ENCODE peak calls at places on chromosomes 7 and 10, in nine cellular contexts. One of them, this sample, is unnamed.

GRCh38 chr7:50205011-50205410 is 99.5 kb upstream of the IKZF1 start:
- DNase-seq in bronchial epithelial cell: no peak
- DNase-seq in DMS153: no peak
- DNase-seq in NB4: no peak
- DNase-seq in progenitor cell of endocrine pancreas: no peak
- DNase-seq in posterior cingulate gyrus: peak
- DNase-seq in Right ventricle myocardium inferior: no peak
- DNase-seq in stimulated activated CD4-positive, alpha-beta T cell treated with anti-CD3 and anti-CD28 coated beads, Interleukin-12 subunit alpha, Interleukin-12 subunit beta, amount 100 ng/mL, for 4 hours: no peak
- DNase-seq in kidney tubule cell: no peak
- DNase-seq in this sample: no peak

GRCh38 chr10:68705548-68705947 is 15.5 kb upstream of the CCAR1 start:
- DNase-seq in bronchial epithelial cell: no peak
- DNase-seq in DMS153: no peak
- DNase-seq in NB4: no peak
- DNase-seq in progenitor cell of endocrine pancreas: no peak
- DNase-seq in posterior cingulate gyrus: no peak
- DNase-seq in Right ventricle myocardium inferior: no peak
- DNase-seq in stimulated activated CD4-positive, alpha-beta T cell treated with anti-CD3 and anti-CD28 coated beads, Interleukin-12 subunit alpha, Interleukin-12 subunit beta, amount 100 ng/mL, for 4 hours: no peak
- DNase-seq in kidney tubule cell: no peak
- DNase-seq in this sample: no peak

GRCh38 chr10:114544045-114544659 is 113.9 kb downstream of the ABLIM1 start:
- DNase-seq in bronchial epithelial cell: peak
- DNase-seq in DMS153: no peak
- DNase-seq in NB4: peak
- DNase-seq in progenitor cell of endocrine pancreas: no peak
- DNase-seq in posterior cingulate gyrus: no peak
- DNase-seq in Right ventricle myocardium inferior: no peak
- DNase-seq in stimulated activated CD4-positive, alpha-beta T cell treated with anti-CD3 and anti-CD28 coated beads, Interleukin-12 subunit alpha, Interleukin-12 subunit beta, amount 100 ng/mL, for 4 hours: peak
- DNase-seq in kidney tubule cell: peak
- DNase-seq in this sample: no peak

GRCh38 chr7:13778967-13779366 is 210.5 kb downstream of the ETV1 start:
- DNase-seq in bronchial epithelial cell: peak
- DNase-seq in DMS153: no peak
- DNase-seq in NB4: peak
- DNase-seq in progenitor cell of endocrine pancreas: no peak
- DNase-seq in posterior cingulate gyrus: peak
- DNase-seq in Right ventricle myocardium inferior: no peak
- DNase-seq in stimulated activated CD4-positive, alpha-beta T cell treated with anti-CD3 and anti-CD28 coated beads, Interleukin-12 subunit alpha, Interleukin-12 subunit beta, amount 100 ng/mL, for 4 hours: no peak
- DNase-seq in kidney tubule cell: peak
- DNase-seq in this sample: no peak

GRCh38 chr7:69114374-69114773 is 483.9 kb upstream of the AUTS2 start:
- DNase-seq in bronchial epithelial cell: peak
- DNase-seq in DMS153: no peak
- DNase-seq in NB4: no peak
- DNase-seq in progenitor cell of endocrine pancreas: no peak
- DNase-seq in posterior cingulate gyrus: no peak
- DNase-seq in Right ventricle myocardium inferior: no peak
- DNase-seq in stimulated activated CD4-positive, alpha-beta T cell treated with anti-CD3 and anti-CD28 coated beads, Interleukin-12 subunit alpha, Interleukin-12 subunit beta, amount 100 ng/mL, for 4 hours: no peak
- DNase-seq in kidney tubule cell: no peak
- DNase-seq in this sample: no peak

GRCh38 chr7:134931487-134931886 is 54.8 kb upstream of the AGBL3 start:
- DNase-seq in bronchial epithelial cell: no peak
- DNase-seq in DMS153: no peak
- DNase-seq in NB4: no peak
- DNase-seq in progenitor cell of endocrine pancreas: no peak
- DNase-seq in posterior cingulate gyrus: no peak
- DNase-seq in Right ventricle myocardium inferior: no peak
- DNase-seq in stimulated activated CD4-positive, alpha-beta T cell treated with anti-CD3 and anti-CD28 coated beads, Interleukin-12 subunit alpha, Interleukin-12 subunit beta, amount 100 ng/mL, for 4 hours: no peak
- DNase-seq in kidney tubule cell: no peak
- DNase-seq in this sample: no peak

GRCh38 chr10:24120651-24121050 is 88.3 kb upstream of the KIAA1217 start:
- DNase-seq in bronchial epithelial cell: no peak
- DNase-seq in DMS153: no peak
- DNase-seq in NB4: no peak
- DNase-seq in progenitor cell of endocrine pancreas: no peak
- DNase-seq in posterior cingulate gyrus: no peak
- DNase-seq in Right ventricle myocardium inferior: no peak
- DNase-seq in stimulated activated CD4-positive, alpha-beta T cell treated with anti-CD3 and anti-CD28 coated beads, Interleukin-12 subunit alpha, Interleukin-12 subunit beta, amount 100 ng/mL, for 4 hours: no peak
- DNase-seq in kidney tubule cell: no peak
- DNase-seq in this sample: no peak

GRCh38 chr10:43046288-43046991 is 30.4 kb upstream of the RET start:
- DNase-seq in bronchial epithelial cell: no peak
- DNase-seq in DMS153: no peak
- DNase-seq in NB4: no peak
- DNase-seq in progenitor cell of endocrine pancreas: no peak
- DNase-seq in posterior cingulate gyrus: peak
- DNase-seq in Right ventricle myocardium inferior: no peak
- DNase-seq in stimulated activated CD4-positive, alpha-beta T cell treated with anti-CD3 and anti-CD28 coated beads, Interleukin-12 subunit alpha, Interleukin-12 subunit beta, amount 100 ng/mL, for 4 hours: no peak
- DNase-seq in kidney tubule cell: no peak
- DNase-seq in this sample: no peak

GRCh38 chr7:88219781-88220747 is at the start of gene SRI:
- DNase-seq in bronchial epithelial cell: peak
- DNase-seq in DMS153: peak
- DNase-seq in NB4: peak
- DNase-seq in progenitor cell of endocrine pancreas: peak
- DNase-seq in posterior cingulate gyrus: peak
- DNase-seq in Right ventricle myocardium inferior: peak
- DNase-seq in stimulated activated CD4-positive, alpha-beta T cell treated with anti-CD3 and anti-CD28 coated beads, Interleukin-12 subunit alpha, Interleukin-12 subunit beta, amount 100 ng/mL, for 4 hours: peak
- DNase-seq in kidney tubule cell: peak
- DNase-seq in this sample: peak

GRCh38 chr7:143239822-143240221 is 18.0 kb downstream of the TAS2R40 start:
- DNase-seq in bronchial epithelial cell: peak
- DNase-seq in DMS153: no peak
- DNase-seq in NB4: peak
- DNase-seq in progenitor cell of endocrine pancreas: no peak
- DNase-seq in posterior cingulate gyrus: no peak
- DNase-seq in Right ventricle myocardium inferior: no peak
- DNase-seq in stimulated activated CD4-positive, alpha-beta T cell treated with anti-CD3 and anti-CD28 coated beads, Interleukin-12 subunit alpha, Interleukin-12 subunit beta, amount 100 ng/mL, for 4 hours: no peak
- DNase-seq in kidney tubule cell: no peak
- DNase-seq in this sample: no peak

GRCh38 chr10:78263521-78263988 is 229.9 kb downstream of the RPS24 start:
- DNase-seq in bronchial epithelial cell: peak
- DNase-seq in DMS153: no peak
- DNase-seq in NB4: no peak
- DNase-seq in progenitor cell of endocrine pancreas: no peak
- DNase-seq in posterior cingulate gyrus: no peak
- DNase-seq in Right ventricle myocardium inferior: no peak
- DNase-seq in stimulated activated CD4-positive, alpha-beta T cell treated with anti-CD3 and anti-CD28 coated beads, Interleukin-12 subunit alpha, Interleukin-12 subunit beta, amount 100 ng/mL, for 4 hours: no peak
- DNase-seq in kidney tubule cell: peak
- DNase-seq in this sample: peak

GRCh38 chr7:42914009-42914725 is 2.3 kb upstream of the C7orf25 start:
- DNase-seq in bronchial epithelial cell: peak
- DNase-seq in DMS153: no peak
- DNase-seq in NB4: no peak
- DNase-seq in progenitor cell of endocrine pancreas: no peak
- DNase-seq in posterior cingulate gyrus: no peak
- DNase-seq in Right ventricle myocardium inferior: no peak
- DNase-seq in stimulated activated CD4-positive, alpha-beta T cell treated with anti-CD3 and anti-CD28 coated beads, Interleukin-12 subunit alpha, Interleukin-12 subunit beta, amount 100 ng/mL, for 4 hours: no peak
- DNase-seq in kidney tubule cell: peak
- DNase-seq in this sample: no peak

GRCh38 chr10:30183076-30183402 is 123.7 kb upstream of the JCAD start:
- DNase-seq in bronchial epithelial cell: no peak
- DNase-seq in DMS153: no peak
- DNase-seq in NB4: no peak
- DNase-seq in progenitor cell of endocrine pancreas: no peak
- DNase-seq in posterior cingulate gyrus: no peak
- DNase-seq in Right ventricle myocardium inferior: no peak
- DNase-seq in stimulated activated CD4-positive, alpha-beta T cell treated with anti-CD3 and anti-CD28 coated beads, Interleukin-12 subunit alpha, Interleukin-12 subunit beta, amount 100 ng/mL, for 4 hours: no peak
- DNase-seq in kidney tubule cell: no peak
- DNase-seq in this sample: no peak

GRCh38 chr7:152865461-152865860 is 105.9 kb downstream of the ACTR3B start:
- DNase-seq in bronchial epithelial cell: no peak
- DNase-seq in DMS153: no peak
- DNase-seq in NB4: no peak
- DNase-seq in progenitor cell of endocrine pancreas: no peak
- DNase-seq in posterior cingulate gyrus: no peak
- DNase-seq in Right ventricle myocardium inferior: no peak
- DNase-seq in stimulated activated CD4-positive, alpha-beta T cell treated with anti-CD3 and anti-CD28 coated beads, Interleukin-12 subunit alpha, Interleukin-12 subunit beta, amount 100 ng/mL, for 4 hours: no peak
- DNase-seq in kidney tubule cell: no peak
- DNase-seq in this sample: no peak

GRCh38 chr7:101950450-101951119 is 133.2 kb downstream of the CUX1 start:
- DNase-seq in bronchial epithelial cell: no peak
- DNase-seq in DMS153: no peak
- DNase-seq in NB4: no peak
- DNase-seq in progenitor cell of endocrine pancreas: no peak
- DNase-seq in posterior cingulate gyrus: no peak
- DNase-seq in Right ventricle myocardium inferior: no peak
- DNase-seq in stimulated activated CD4-positive, alpha-beta T cell treated with anti-CD3 and anti-CD28 coated beads, Interleukin-12 subunit alpha, Interleukin-12 subunit beta, amount 100 ng/mL, for 4 hours: no peak
- DNase-seq in kidney tubule cell: peak
- DNase-seq in this sample: no peak

GRCh38 chr10:35387768-35388167 is 51.5 kb downstream of the CCNY start:
- DNase-seq in bronchial epithelial cell: peak
- DNase-seq in DMS153: no peak
- DNase-seq in NB4: no peak
- DNase-seq in progenitor cell of endocrine pancreas: no peak
- DNase-seq in posterior cingulate gyrus: no peak
- DNase-seq in Right ventricle myocardium inferior: no peak
- DNase-seq in stimulated activated CD4-positive, alpha-beta T cell treated with anti-CD3 and anti-CD28 coated beads, Interleukin-12 subunit alpha, Interleukin-12 subunit beta, amount 100 ng/mL, for 4 hours: no peak
- DNase-seq in kidney tubule cell: peak
- DNase-seq in this sample: no peak

GRCh38 chr7:29360633-29361625 is 166.4 kb downstream of the CHN2 start:
- DNase-seq in bronchial epithelial cell: no peak
- DNase-seq in DMS153: no peak
- DNase-seq in NB4: no peak
- DNase-seq in progenitor cell of endocrine pancreas: no peak
- DNase-seq in posterior cingulate gyrus: no peak
- DNase-seq in Right ventricle myocardium inferior: no peak
- DNase-seq in stimulated activated CD4-positive, alpha-beta T cell treated with anti-CD3 and anti-CD28 coated beads, Interleukin-12 subunit alpha, Interleukin-12 subunit beta, amount 100 ng/mL, for 4 hours: no peak
- DNase-seq in kidney tubule cell: no peak
- DNase-seq in this sample: no peak

GRCh38 chr10:66752714-66753113 is 173.1 kb upstream of the LRRTM3 start:
- DNase-seq in bronchial epithelial cell: peak
- DNase-seq in DMS153: no peak
- DNase-seq in NB4: no peak
- DNase-seq in progenitor cell of endocrine pancreas: no peak
- DNase-seq in posterior cingulate gyrus: no peak
- DNase-seq in Right ventricle myocardium inferior: no peak
- DNase-seq in stimulated activated CD4-positive, alpha-beta T cell treated with anti-CD3 and anti-CD28 coated beads, Interleukin-12 subunit alpha, Interleukin-12 subunit beta, amount 100 ng/mL, for 4 hours: no peak
- DNase-seq in kidney tubule cell: peak
- DNase-seq in this sample: no peak

GRCh38 chr7:28230273-28230672 is 49.7 kb upstream of the JAZF1 start:
- DNase-seq in bronchial epithelial cell: no peak
- DNase-seq in DMS153: no peak
- DNase-seq in NB4: no peak
- DNase-seq in progenitor cell of endocrine pancreas: no peak
- DNase-seq in posterior cingulate gyrus: no peak
- DNase-seq in Right ventricle myocardium inferior: no peak
- DNase-seq in stimulated activated CD4-positive, alpha-beta T cell treated with anti-CD3 and anti-CD28 coated beads, Interleukin-12 subunit alpha, Interleukin-12 subunit beta, amount 100 ng/mL, for 4 hours: no peak
- DNase-seq in kidney tubule cell: no peak
- DNase-seq in this sample: no peak

GRCh38 chr7:34236057-34236456 is 330.7 kb downstream of the BMPER start:
- DNase-seq in bronchial epithelial cell: no peak
- DNase-seq in DMS153: no peak
- DNase-seq in NB4: no peak
- DNase-seq in progenitor cell of endocrine pancreas: no peak
- DNase-seq in posterior cingulate gyrus: no peak
- DNase-seq in Right ventricle myocardium inferior: no peak
- DNase-seq in stimulated activated CD4-positive, alpha-beta T cell treated with anti-CD3 and anti-CD28 coated beads, Interleukin-12 subunit alpha, Interleukin-12 subunit beta, amount 100 ng/mL, for 4 hours: no peak
- DNase-seq in kidney tubule cell: no peak
- DNase-seq in this sample: no peak

GRCh38 chr7:70707823-70708243 is 424.1 kb upstream of the GALNT17 start:
- DNase-seq in bronchial epithelial cell: no peak
- DNase-seq in DMS153: no peak
- DNase-seq in NB4: no peak
- DNase-seq in progenitor cell of endocrine pancreas: no peak
- DNase-seq in posterior cingulate gyrus: no peak
- DNase-seq in Right ventricle myocardium inferior: no peak
- DNase-seq in stimulated activated CD4-positive, alpha-beta T cell treated with anti-CD3 and anti-CD28 coated beads, Interleukin-12 subunit alpha, Interleukin-12 subunit beta, amount 100 ng/mL, for 4 hours: no peak
- DNase-seq in kidney tubule cell: no peak
- DNase-seq in this sample: no peak

This sample was measured in frontal cortex.